ENCODE peak calls at places on chromosome 3, in five cellular contexts. One of them, this sample, is unnamed.

GRCh38 chr3:183298708-183299153 is 45.7 kb downstream of the B3GNT5 start:
- DNase-seq in IMR-90: peak
- DNase-seq in A549: peak
- DNase-seq in GM12878: no peak
- DNase-seq in SK-N-SH: no peak
- DNase-seq in this sample: peak

GRCh38 chr3:87167634-87168456 is 59.3 kb upstream of the CHMP2B start:
- DNase-seq in A549: peak
- DNase-seq in IMR-90: peak
- DNase-seq in SK-N-SH: peak
- DNase-seq in GM12878: peak
- DNase-seq in this sample: peak

GRCh38 chr3:153397806-153398205 is 235.8 kb downstream of the RAP2B start:
- DNase-seq in IMR-90: no peak
- DNase-seq in SK-N-SH: no peak
- DNase-seq in GM12878: no peak
- DNase-seq in A549: no peak
- DNase-seq in this sample: no peak

GRCh38 chr3:14847613-14848541 is 29.1 kb downstream of the FGD5 start:
- DNase-seq in GM12878: no peak
- DNase-seq in SK-N-SH: no peak
- DNase-seq in IMR-90: no peak
- DNase-seq in A549: peak
- DNase-seq in this sample: peak

GRCh38 chr3:197534348-197534725 is 21.4 kb downstream of the BDH1 start:
- DNase-seq in IMR-90: no peak
- DNase-seq in SK-N-SH: no peak
- DNase-seq in A549: no peak
- DNase-seq in GM12878: no peak
- DNase-seq in this sample: no peak

GRCh38 chr3:113051827-113052226 is 61.0 kb downstream of the GTPBP8 start:
- DNase-seq in A549: no peak
- DNase-seq in SK-N-SH: no peak
- DNase-seq in IMR-90: no peak
- DNase-seq in GM12878: no peak
- DNase-seq in this sample: no peak

GRCh38 chr3:74897006-74897405 is 282.5 kb upstream of the CNTN3 start:
- DNase-seq in GM12878: no peak
- DNase-seq in IMR-90: no peak
- DNase-seq in A549: peak
- DNase-seq in SK-N-SH: peak
- DNase-seq in this sample: no peak

GRCh38 chr3:177427540-177427939 is 230.3 kb upstream of the TBL1XR1 start:
- DNase-seq in SK-N-SH: no peak
- DNase-seq in GM12878: no peak
- DNase-seq in A549: no peak
- DNase-seq in IMR-90: peak
- DNase-seq in this sample: no peak

GRCh38 chr3:9951126-9951525 is 1.1 kb downstream of the PRRT3 start:
- DNase-seq in GM12878: peak
- DNase-seq in A549: no peak
- DNase-seq in SK-N-SH: no peak
- DNase-seq in IMR-90: no peak
- DNase-seq in this sample: no peak

GRCh38 chr3:101824691-101825090 is 24.6 kb upstream of the NFKBIZ start:
- DNase-seq in GM12878: no peak
- DNase-seq in SK-N-SH: no peak
- DNase-seq in A549: no peak
- DNase-seq in IMR-90: no peak
- DNase-seq in this sample: no peak

GRCh38 chr3:196969001-196969659 is 497 bp upstream of the PIGZ start:
- DNase-seq in IMR-90: no peak
- DNase-seq in SK-N-SH: peak
- DNase-seq in GM12878: no peak
- DNase-seq in A549: no peak
- DNase-seq in this sample: peak

GRCh38 chr3:170907519-170908234 is 760 bp downstream of the EIF5A2 start:
- DNase-seq in GM12878: no peak
- DNase-seq in SK-N-SH: no peak
- DNase-seq in IMR-90: peak
- DNase-seq in A549: no peak
- DNase-seq in this sample: no peak

GRCh38 chr3:191216510-191216909 is 17.5 kb downstream of the OSTN start:
- DNase-seq in GM12878: no peak
- DNase-seq in IMR-90: no peak
- DNase-seq in A549: no peak
- DNase-seq in SK-N-SH: no peak
- DNase-seq in this sample: no peak

GRCh38 chr3:189165092-189165491 is 6.7 kb upstream of the TPRG1 start:
- DNase-seq in SK-N-SH: no peak
- DNase-seq in A549: no peak
- DNase-seq in IMR-90: no peak
- DNase-seq in GM12878: no peak
- DNase-seq in this sample: no peak

GRCh38 chr3:64214002-64214696 is 11.1 kb downstream of the PRICKLE2 start:
- DNase-seq in GM12878: no peak
- DNase-seq in IMR-90: peak
- DNase-seq in SK-N-SH: peak
- DNase-seq in A549: no peak
- DNase-seq in this sample: no peak

GRCh38 chr3:5162102-5162501 is 25.4 kb upstream of the EDEM1 start:
- DNase-seq in SK-N-SH: no peak
- DNase-seq in A549: no peak
- DNase-seq in IMR-90: peak
- DNase-seq in GM12878: no peak
- DNase-seq in this sample: no peak

GRCh38 chr3:20111836-20112235 is 71.6 kb downstream of the KAT2B start:
- DNase-seq in A549: peak
- DNase-seq in IMR-90: peak
- DNase-seq in SK-N-SH: no peak
- DNase-seq in GM12878: no peak
- DNase-seq in this sample: no peak

GRCh38 chr3:178676077-178676476 is 139.8 kb downstream of the KCNMB2 start:
- DNase-seq in GM12878: no peak
- DNase-seq in SK-N-SH: no peak
- DNase-seq in A549: no peak
- DNase-seq in IMR-90: no peak
- DNase-seq in this sample: no peak

GRCh38 chr3:25441234-25441856 is 13.3 kb downstream of the RARB start:
- DNase-seq in A549: no peak
- DNase-seq in IMR-90: no peak
- DNase-seq in GM12878: no peak
- DNase-seq in SK-N-SH: no peak
- DNase-seq in this sample: peak

GRCh38 chr3:99544819-99545281 is 93.5 kb upstream of the COL8A1 start:
- DNase-seq in IMR-90: peak
- DNase-seq in A549: no peak
- DNase-seq in SK-N-SH: no peak
- DNase-seq in GM12878: no peak
- DNase-seq in this sample: no peak

GRCh38 chr3:45592405-45592804 is 2.1 kb upstream of the LIMD1 start:
- DNase-seq in GM12878: no peak
- DNase-seq in IMR-90: no peak
- DNase-seq in SK-N-SH: no peak
- DNase-seq in A549: no peak
- DNase-seq in this sample: no peak

GRCh38 chr3:72265250-72265649 is 480.3 kb upstream of the PROK2 start:
- DNase-seq in GM12878: no peak
- DNase-seq in SK-N-SH: no peak
- DNase-seq in IMR-90: no peak
- DNase-seq in A549: no peak
- DNase-seq in this sample: no peak

GRCh38 chr3:33004961-33005360 is 53.5 kb downstream of the CCR4 start:
- DNase-seq in A549: no peak
- DNase-seq in IMR-90: no peak
- DNase-seq in GM12878: no peak
- DNase-seq in SK-N-SH: no peak
- DNase-seq in this sample: no peak

GRCh38 chr3:107868449-107868848 is 222.4 kb downstream of the CD47 start:
- DNase-seq in GM12878: no peak
- DNase-seq in A549: peak
- DNase-seq in SK-N-SH: no peak
- DNase-seq in IMR-90: no peak
- DNase-seq in this sample: no peak
- TF ChIP-seq RCOR1 in GM12878: no peak
- TF ChIP-seq RCOR1 in A549: no peak
- TF ChIP-seq RCOR1 in SK-N-SH: no peak
- TF ChIP-seq RCOR1 in IMR-90: no peak
- TF ChIP-seq RCOR1 in this sample: no peak

GRCh38 chr3:17329932-17330331 is 412.5 kb downstream of the TBC1D5 start:
- DNase-seq in A549: no peak
- DNase-seq in IMR-90: no peak
- DNase-seq in SK-N-SH: no peak
- DNase-seq in GM12878: no peak
- DNase-seq in this sample: no peak
- TF ChIP-seq RCOR1 in A549: no peak
- TF ChIP-seq RCOR1 in IMR-90: no peak
- TF ChIP-seq RCOR1 in SK-N-SH: no peak
- TF ChIP-seq RCOR1 in GM12878: no peak
- TF ChIP-seq RCOR1 in this sample: no peak

GRCh38 chr3:13064469-13064868 is 8.8 kb downstream of the IQSEC1 start:
- DNase-seq in A549: no peak
- DNase-seq in GM12878: no peak
- DNase-seq in SK-N-SH: no peak
- DNase-seq in IMR-90: no peak
- DNase-seq in this sample: no peak

GRCh38 chr3:13060341-13060910 is 12.8 kb downstream of the IQSEC1 start:
- DNase-seq in A549: no peak
- DNase-seq in IMR-90: no peak
- DNase-seq in SK-N-SH: no peak
- DNase-seq in GM12878: no peak
- DNase-seq in this sample: no peak

GRCh38 chr3:13063225-13063624 is 10.0 kb downstream of the IQSEC1 start:
- DNase-seq in IMR-90: no peak
- DNase-seq in GM12878: no peak
- DNase-seq in A549: no peak
- DNase-seq in SK-N-SH: no peak
- DNase-seq in this sample: no peak

GRCh38 chr3:13064964-13065363 is 8.3 kb downstream of the IQSEC1 start:
- DNase-seq in GM12878: no peak
- DNase-seq in A549: no peak
- DNase-seq in IMR-90: no peak
- DNase-seq in SK-N-SH: no peak
- DNase-seq in this sample: no peak

DNA sequence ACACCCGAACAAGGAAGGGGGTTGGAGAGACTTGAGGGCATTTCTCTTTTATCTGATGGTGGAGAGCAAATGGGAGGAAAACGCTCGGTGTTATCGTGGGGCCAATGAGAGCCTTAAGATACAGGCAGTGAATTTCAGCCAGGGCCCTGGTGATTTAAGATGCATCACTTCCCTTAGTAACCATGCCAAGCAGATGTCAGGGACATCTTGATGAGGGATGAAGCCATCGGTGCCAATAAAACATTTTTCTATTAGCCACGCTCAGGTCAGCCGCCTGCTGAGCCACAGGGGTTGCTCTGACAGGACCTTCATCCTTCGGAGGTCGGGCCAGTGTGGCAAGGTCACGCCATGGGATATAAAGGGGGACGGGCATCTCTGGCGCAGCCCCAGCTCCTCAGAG is 10.6 kb downstream of the IQSEC1 start:
- DNase-seq in A549: no peak
- DNase-seq in SK-N-SH: no peak
- DNase-seq in GM12878: no peak
- DNase-seq in IMR-90: no peak
- DNase-seq in this sample: no peak
- TF ChIP-seq RCOR1 in A549: no peak
- TF ChIP-seq RCOR1 in SK-N-SH: no peak
- TF ChIP-seq RCOR1 in GM12878: no peak
- TF ChIP-seq RCOR1 in IMR-90: no peak
- TF ChIP-seq RCOR1 in this sample: no peak

GRCh38 chr3:132352556-132353143 is 35.4 kb downstream of the ACP3 start:
- DNase-seq in SK-N-SH: peak
- DNase-seq in GM12878: peak
- DNase-seq in IMR-90: peak
- DNase-seq in A549: peak
- DNase-seq in this sample: peak
- TF ChIP-seq RCOR1 in SK-N-SH: no peak
- TF ChIP-seq RCOR1 in GM12878: no peak
- TF ChIP-seq RCOR1 in IMR-90: no peak
- TF ChIP-seq RCOR1 in A549: no peak
- TF ChIP-seq RCOR1 in this sample: no peak

GRCh38 chr3:180959691-180960090 is 29.8 kb downstream of the DNAJC19 start:
- DNase-seq in A549: no peak
- DNase-seq in SK-N-SH: no peak
- DNase-seq in GM12878: no peak
- DNase-seq in IMR-90: no peak
- DNase-seq in this sample: no peak

GRCh38 chr3:180961552-180961951 is 28.0 kb downstream of the DNAJC19 start:
- DNase-seq in IMR-90: no peak
- DNase-seq in A549: no peak
- DNase-seq in GM12878: no peak
- DNase-seq in SK-N-SH: no peak
- DNase-seq in this sample: no peak

GRCh38 chr3:180962530-180962929 is 27.0 kb downstream of the DNAJC19 start:
- DNase-seq in GM12878: no peak
- DNase-seq in A549: no peak
- DNase-seq in SK-N-SH: no peak
- DNase-seq in IMR-90: no peak
- DNase-seq in this sample: no peak

DNA sequence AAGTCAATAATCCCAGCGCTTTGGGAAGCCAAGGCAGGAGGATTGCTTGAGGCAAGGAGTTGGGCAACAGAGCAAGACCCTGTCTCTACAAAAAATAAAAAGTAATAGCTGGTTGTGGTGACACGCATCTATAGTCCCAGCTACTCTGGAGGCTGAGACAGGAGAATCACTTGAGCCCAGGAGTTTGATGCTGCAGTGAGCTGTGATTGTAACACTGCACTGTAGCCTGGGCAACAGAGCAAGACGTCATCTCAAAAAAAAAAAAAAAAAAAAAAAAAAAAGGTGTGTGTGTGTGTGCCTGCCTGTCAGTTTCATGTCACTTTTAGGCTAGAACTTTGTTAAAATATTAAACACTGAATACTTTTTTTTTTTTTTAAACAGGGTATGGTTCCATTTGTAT is 28.4 kb downstream of the DNAJC19 start:
- DNase-seq in SK-N-SH: no peak
- DNase-seq in GM12878: no peak
- DNase-seq in IMR-90: no peak
- DNase-seq in A549: no peak
- DNase-seq in this sample: no peak
- TF ChIP-seq RCOR1 in SK-N-SH: no peak
- TF ChIP-seq RCOR1 in GM12878: no peak
- TF ChIP-seq RCOR1 in IMR-90: no peak
- TF ChIP-seq RCOR1 in A549: no peak
- TF ChIP-seq RCOR1 in this sample: no peak

GRCh38 chr3:37526511-37526910 is 335.2 kb upstream of the CTDSPL start:
- DNase-seq in GM12878: no peak
- DNase-seq in IMR-90: peak
- DNase-seq in SK-N-SH: no peak
- DNase-seq in A549: no peak
- DNase-seq in this sample: no peak
- TF ChIP-seq RCOR1 in GM12878: no peak
- TF ChIP-seq RCOR1 in IMR-90: no peak
- TF ChIP-seq RCOR1 in SK-N-SH: no peak
- TF ChIP-seq RCOR1 in A549: no peak
- TF ChIP-seq RCOR1 in this sample: no peak